ENCODE peak calls at places on chromosomes 11 and 22, in five cellular contexts. T, P, O, Q and R are unnamed samples.

GRCh38 chr11:94183886-94184264 is 55.2 kb downstream of the PANX1 start:
- DNase-seq in T (peak; percentile 66), O (peak; percentile 87), P (peak; percentile 93), Q (peak; percentile 60), R (peak; percentile 64)

GRCh38 chr11:134479206-134479955 is 67.3 kb upstream of the B3GAT1 start:
- DNase-seq in P (no peak), Q (no peak), T (no peak), O (peak; percentile 28), R (no peak)

GRCh38 chr11:76599041-76600013 is 71.2 kb downstream of the LRRC32 start:
- DNase-seq in T (no peak), Q (peak; percentile 97), P (peak; percentile 46), O (peak; percentile 56), R (peak; percentile 84)

GRCh38 chr11:76808158-76808557 is 25.0 kb downstream of the TSKU start:
- DNase-seq in T (no peak), Q (no peak), P (no peak), O (no peak), R (no peak)

GRCh38 chr22:41234815-41235687 is 5.7 kb downstream of the CHADL start:
- DNase-seq in O (no peak), T (no peak), P (no peak), Q (no peak), R (no peak)

GRCh38 chr11:64385953-64386704 is 27.2 kb downstream of the RPS6KA4 start:
- DNase-seq in O (no peak), T (no peak), Q (peak; percentile 95), P (no peak), R (peak; percentile 69)

GRCh38 chr11:96091476-96091875 is 167.6 kb upstream of the MTMR2 start:
- DNase-seq in T (no peak), P (no peak), Q (no peak), O (no peak), R (no peak)

GRCh38 chr11:69677744-69678143 is 2.6 kb upstream of the LTO1 start:
- DNase-seq in T (no peak), P (no peak), O (no peak), Q (no peak), R (no peak)

GRCh38 chr11:122796128-122796717 is 42.1 kb upstream of the CRTAM start:
- DNase-seq in Q (peak; percentile 56), T (peak; percentile 29), O (peak; percentile 77), P (peak; percentile 92), R (peak; percentile 32)

GRCh38 chr11:69868003-69868865 is 49.0 kb upstream of the FGF3 start:
- DNase-seq in P (no peak), O (peak; percentile 43), Q (no peak), T (peak; percentile 68), R (no peak)

GRCh38 chr11:101428918-101429317 is 154.9 kb downstream of the TRPC6 start:
- DNase-seq in Q (no peak), T (no peak), O (peak; percentile 43), P (no peak), R (peak; percentile 57)

GRCh38 chr11:70511345-70511744 is 113.0 kb downstream of the CTTN start:
- DNase-seq in T (no peak), P (no peak), O (peak; percentile 47), Q (no peak), R (no peak)

GRCh38 chr11:45459501-45459900 is 173.4 kb upstream of the SYT13 start:
- DNase-seq in P (no peak), O (no peak), T (no peak), Q (no peak), R (no peak)

GRCh38 chr22:17117890-17118289 is 3.3 kb downstream of the TMEM121B start:
- DNase-seq in P (no peak), T (no peak), O (no peak), Q (no peak), R (no peak)

GRCh38 chr22:33975841-33976240 is 55.6 kb upstream of the LARGE1 start:
- DNase-seq in O (no peak), Q (peak; percentile 9), P (no peak), T (no peak), R (no peak)

GRCh38 chr11:99766816-99767215 is 746.1 kb downstream of the CNTN5 start:
- DNase-seq in T (no peak), Q (no peak), O (no peak), P (no peak), R (peak; percentile 16)

GRCh38 chr22:37824674-37825641 is 1.8 kb downstream of the GALR3 start:
- DNase-seq in T (no peak), P (peak; percentile 72), O (peak; percentile 63), Q (no peak), R (no peak)

GRCh38 chr11:112057170-112057569 is 16.6 kb downstream of the PIH1D2 start:
- DNase-seq in O (no peak), Q (no peak), P (no peak), T (no peak), R (no peak)

GRCh38 chr11:31240340-31240904 is 129.1 kb downstream of the DCDC1 start:
- DNase-seq in Q (peak; percentile 11), T (peak; percentile 50), P (no peak), O (peak; percentile 40), R (peak; percentile 47)

GRCh38 chr11:67415501-67416304 is at the start of gene CARNS1:
- DNase-seq in O (peak; percentile 76), Q (no peak), T (no peak), P (no peak), R (no peak)

GRCh38 chr22:44395116-44396005 is 82.6 kb upstream of the SHISAL1 start:
- DNase-seq in T (no peak), O (peak; percentile 15), Q (no peak), P (peak; percentile 41), R (no peak)

GRCh38 chr22:31121403-31121802 is 1.4 kb upstream of the INPP5J start:
- DNase-seq in T (no peak), O (no peak), P (no peak), Q (no peak), R (no peak)

GRCh38 chr22:31120642-31121041 is 2.1 kb upstream of the INPP5J start:
- DNase-seq in T (no peak), Q (no peak), P (no peak), O (no peak), R (no peak)

GRCh38 chr22:31119026-31119717 is 3.6 kb upstream of the INPP5J start:
- DNase-seq in T (no peak), Q (no peak), O (no peak), P (no peak), R (no peak)

GRCh38 chr22:31122196-31122531 is 602 bp upstream of the INPP5J start:
- DNase-seq in P (no peak), T (no peak), Q (no peak), O (no peak), R (no peak)

DNA sequence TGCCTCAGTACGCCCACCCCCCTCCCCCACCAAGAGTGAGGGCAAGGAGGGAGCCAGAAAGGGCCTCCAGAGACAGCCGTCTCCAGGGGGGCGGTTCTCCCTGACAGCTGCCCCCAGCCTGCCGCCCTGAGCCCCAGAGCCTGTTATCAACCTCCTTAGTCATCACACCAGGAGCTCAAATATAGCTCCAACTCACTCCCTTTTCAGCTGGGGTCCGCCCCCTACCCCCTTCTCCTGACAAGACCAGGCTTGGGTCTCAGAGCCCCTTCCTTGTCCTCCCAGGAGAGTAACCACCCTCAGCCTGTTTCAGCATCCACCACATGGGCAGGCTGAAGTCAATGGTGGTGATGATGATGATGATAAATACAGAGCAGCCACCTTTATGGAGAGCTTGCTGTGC is 2.5 kb upstream of the INPP5J start:
- DNase-seq in Q (no peak), O (no peak), T (no peak), P (no peak), R (no peak)
- H2BK12ac ChIP-seq in Q (no peak overlapping the region), O (no peak overlapping the region), T (no peak overlapping the region), P (peak overlapping the region; percentile 17), R (no peak overlapping the region)

GRCh38 chr11:105790841-105791240 is 181.0 kb downstream of the GRIA4 start:
- DNase-seq in T (no peak), P (no peak), Q (no peak), O (no peak), R (no peak)
- H3K4ac ChIP-seq in T (no peak overlapping the region), P (no peak overlapping the region), Q (no peak overlapping the region), O (no peak overlapping the region), R (no peak overlapping the region)

DNA sequence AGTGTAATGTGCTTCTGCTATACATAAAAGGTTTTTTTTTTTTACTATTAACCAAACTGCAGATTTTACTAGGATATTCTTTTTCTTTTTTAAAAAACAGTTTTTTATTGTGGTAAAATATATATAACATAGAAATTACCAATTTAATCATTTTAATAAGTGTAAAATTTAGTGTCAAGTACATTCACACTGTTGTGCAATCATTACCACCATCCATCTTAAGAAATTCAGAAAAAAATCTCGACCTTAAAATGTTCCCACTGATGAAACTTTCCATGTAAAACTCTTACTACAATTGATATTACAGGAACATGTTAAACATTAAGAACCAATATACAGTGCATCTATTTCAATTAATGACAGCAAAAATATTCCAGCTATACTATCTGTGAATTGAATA is 244.8 kb upstream of the FAT3 start:
- DNase-seq in Q (no peak), T (no peak), P (no peak), O (no peak), R (no peak)
- H2BK12ac ChIP-seq in Q (no peak overlapping the region), T (no peak overlapping the region), P (no peak overlapping the region), O (no peak overlapping the region), R (no peak overlapping the region)

DNA sequence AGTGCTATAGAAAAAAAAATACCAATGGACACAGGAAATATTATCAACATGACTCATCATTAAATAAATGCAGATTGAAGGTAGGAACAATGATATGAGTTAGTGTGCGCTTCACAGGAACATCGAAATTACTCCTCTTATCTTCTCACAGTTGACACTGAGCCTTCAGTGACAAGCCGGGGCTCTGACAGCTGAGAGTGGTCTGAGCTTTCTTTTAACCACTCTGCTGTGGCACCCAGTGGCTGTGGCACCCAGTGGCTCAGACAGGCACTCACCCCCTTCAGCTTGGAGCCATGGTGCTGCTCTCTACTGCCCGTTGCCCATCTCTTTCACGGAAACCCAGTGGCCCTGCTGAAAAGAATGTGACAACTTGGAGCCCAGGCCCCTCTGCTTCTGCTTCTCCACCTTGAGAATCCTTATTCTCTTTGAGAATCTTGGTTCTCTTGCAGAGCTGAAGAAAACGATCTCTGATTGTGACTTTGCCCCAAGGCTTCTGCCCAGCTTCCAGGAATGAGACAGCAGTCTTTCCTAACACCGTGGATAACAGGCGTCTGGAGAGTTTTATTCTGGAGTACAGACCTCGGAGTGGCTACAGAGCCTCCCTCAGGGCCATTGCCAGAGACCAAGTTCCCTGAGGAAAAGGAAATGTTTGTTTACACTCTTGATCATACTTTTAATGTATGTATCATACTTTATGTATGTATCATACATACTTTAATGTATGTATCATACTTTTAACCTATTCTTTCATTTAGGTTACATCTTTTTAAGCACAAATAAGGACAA is 37.1 kb upstream of the OR8B8 start:
- DNase-seq in T (no peak), Q (no peak), O (no peak), P (no peak), R (peak; percentile 65)
- H3K4ac ChIP-seq in T (no peak overlapping the region), Q (no peak overlapping the region), O (no peak overlapping the region), P (no peak overlapping the region), R (no peak overlapping the region)

DNA sequence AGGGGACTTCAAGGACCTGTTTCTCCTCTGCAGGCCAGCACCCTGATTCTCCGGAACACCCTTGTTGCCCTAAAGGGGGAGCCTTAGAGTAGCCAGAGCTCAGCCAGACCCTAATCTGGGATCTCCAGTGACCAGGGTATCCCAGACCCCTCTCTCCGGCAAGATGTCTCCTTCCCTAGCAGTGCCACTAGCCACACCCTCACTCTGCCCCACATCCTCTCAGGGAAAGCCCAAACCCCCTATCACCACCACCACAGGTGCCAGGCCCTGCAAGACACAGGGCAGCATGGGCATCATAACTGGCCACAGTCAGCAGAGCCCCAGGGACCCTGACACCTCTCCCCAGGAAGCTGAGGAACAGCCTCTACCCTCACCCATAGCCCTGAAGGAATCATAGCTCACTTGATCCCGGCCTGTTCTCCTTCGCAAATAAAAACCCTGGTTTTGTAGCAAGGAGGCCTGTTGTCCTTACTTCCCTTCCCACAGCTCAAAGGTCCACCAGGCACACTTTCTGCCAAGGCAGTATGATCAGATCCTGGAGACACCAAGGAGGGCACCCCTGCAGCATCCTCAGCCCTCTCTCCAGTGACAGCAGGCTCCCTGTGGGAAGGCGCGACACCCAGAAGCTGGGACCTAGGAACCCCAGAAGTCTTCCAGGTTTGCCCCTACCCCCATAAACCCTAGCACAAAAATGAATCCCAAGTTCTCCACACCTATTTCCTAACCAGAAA is 4.6 kb downstream of the CFL1 start:
- DNase-seq in T (no peak), O (peak; percentile 54), P (no peak), Q (no peak), R (no peak)
- H2BK12ac ChIP-seq in T (no peak overlapping the region), O (no peak overlapping the region), P (no peak overlapping the region), Q (no peak overlapping the region), R (no peak overlapping the region)